ENCODE peak calls at places on chromosomes 2 and 18, in nine cellular contexts. One of them, this sample, is unnamed.

GRCh38 chr2:127829845-127830246 is 18.9 kb upstream of the WDR33 start:
- DNase-seq in NCI-H1105: no peak
- DNase-seq in foreskin fibroblast: no peak
- DNase-seq in left ventricle myocardium superior: no peak
- DNase-seq in NCI-H2029: peak; percentile 65
- DNase-seq in GM20000: peak; percentile 84
- DNase-seq in HepG2: no peak
- DNase-seq in CD4-positive, alpha-beta T cell: peak; percentile 41
- DNase-seq in mesendoderm: peak; percentile 79
- DNase-seq in this sample: peak; percentile 89

GRCh38 chr2:230905448-230906430 is 19.3 kb downstream of the GPR55 start:
- DNase-seq in foreskin fibroblast: peak; percentile 19
- DNase-seq in NCI-H2029: no peak
- DNase-seq in left ventricle myocardium superior: no peak
- DNase-seq in GM20000: no peak
- DNase-seq in NCI-H1105: no peak
- DNase-seq in mesendoderm: peak; percentile 64
- DNase-seq in CD4-positive, alpha-beta T cell: peak; percentile 82
- DNase-seq in HepG2: peak; percentile 83
- DNase-seq in this sample: no peak

GRCh38 chr2:38218583-38218982 is 142.6 kb upstream of the CYP1B1 start:
- DNase-seq in left ventricle myocardium superior: no peak
- DNase-seq in CD4-positive, alpha-beta T cell: no peak
- DNase-seq in foreskin fibroblast: peak; percentile 20
- DNase-seq in NCI-H2029: no peak
- DNase-seq in mesendoderm: no peak
- DNase-seq in GM20000: no peak
- DNase-seq in HepG2: no peak
- DNase-seq in NCI-H1105: no peak
- DNase-seq in this sample: no peak

GRCh38 chr2:11503354-11503927 is 30.4 kb upstream of the GREB1 start:
- DNase-seq in GM20000: no peak
- DNase-seq in HepG2: no peak
- DNase-seq in mesendoderm: no peak
- DNase-seq in CD4-positive, alpha-beta T cell: no peak
- DNase-seq in foreskin fibroblast: no peak
- DNase-seq in left ventricle myocardium superior: no peak
- DNase-seq in NCI-H2029: no peak
- DNase-seq in NCI-H1105: no peak
- DNase-seq in this sample: no peak

GRCh38 chr2:27907547-27907946 is 17.0 kb downstream of the BABAM2 start:
- DNase-seq in GM20000: no peak
- DNase-seq in NCI-H1105: no peak
- DNase-seq in mesendoderm: no peak
- DNase-seq in foreskin fibroblast: no peak
- DNase-seq in left ventricle myocardium superior: no peak
- DNase-seq in HepG2: no peak
- DNase-seq in NCI-H2029: no peak
- DNase-seq in CD4-positive, alpha-beta T cell: no peak
- DNase-seq in this sample: no peak

GRCh38 chr18:55884498-55884897 is 296.5 kb upstream of the TCF4 start:
- DNase-seq in CD4-positive, alpha-beta T cell: no peak
- DNase-seq in left ventricle myocardium superior: no peak
- DNase-seq in mesendoderm: no peak
- DNase-seq in HepG2: no peak
- DNase-seq in foreskin fibroblast: no peak
- DNase-seq in NCI-H1105: no peak
- DNase-seq in NCI-H2029: no peak
- DNase-seq in GM20000: no peak
- DNase-seq in this sample: no peak

GRCh38 chr2:198312621-198313483 is 508.5 kb downstream of the PLCL1 start:
- DNase-seq in NCI-H2029: no peak
- DNase-seq in foreskin fibroblast: no peak
- DNase-seq in CD4-positive, alpha-beta T cell: no peak
- DNase-seq in left ventricle myocardium superior: no peak
- DNase-seq in NCI-H1105: no peak
- DNase-seq in HepG2: no peak
- DNase-seq in mesendoderm: no peak
- DNase-seq in GM20000: no peak
- DNase-seq in this sample: no peak

GRCh38 chr2:222877556-222878278 is 16.9 kb downstream of the ACSL3 start:
- DNase-seq in NCI-H2029: no peak
- DNase-seq in foreskin fibroblast: no peak
- DNase-seq in CD4-positive, alpha-beta T cell: no peak
- DNase-seq in NCI-H1105: no peak
- DNase-seq in GM20000: no peak
- DNase-seq in mesendoderm: no peak
- DNase-seq in left ventricle myocardium superior: no peak
- DNase-seq in HepG2: no peak
- DNase-seq in this sample: no peak

GRCh38 chr2:106075038-106075437 is 119.1 kb downstream of the UXS1 start:
- DNase-seq in left ventricle myocardium superior: no peak
- DNase-seq in NCI-H2029: no peak
- DNase-seq in CD4-positive, alpha-beta T cell: no peak
- DNase-seq in NCI-H1105: no peak
- DNase-seq in GM20000: no peak
- DNase-seq in foreskin fibroblast: peak; percentile 10
- DNase-seq in HepG2: no peak
- DNase-seq in mesendoderm: no peak
- DNase-seq in this sample: no peak